ENCODE peak calls at places on chromosome 1, in five cellular contexts. E is dorsolateral prefrontal cortex, F is psoas muscle, V is BE2C, Z is AG10803. T is an unnamed sample.

GRCh38 chr1:238318294-238318908 is 427.7 kb upstream of the ZP4 start:
- DNase-seq in V (no peak), Z (no peak), F (no peak), E (no peak), T (no peak)

GRCh38 chr1:65059930-65060538 is 88.0 kb upstream of the AK4 start:
- DNase-seq in Z (peak; percentile 59), E (no peak), F (no peak), V (no peak), T (no peak)

GRCh38 chr1:47191940-47192457 is 2.2 kb upstream of the PDZK1IP1 start:
- DNase-seq in V (no peak), Z (no peak), E (no peak), F (peak; percentile 14), T (no peak)

GRCh38 chr1:233485385-233485784 is 128.5 kb upstream of the KCNK1 start:
- DNase-seq in V (no peak), F (no peak), E (no peak), Z (no peak), T (no peak)

GRCh38 chr1:117147856-117148588 is 26.5 kb upstream of the TRIM45 start:
- DNase-seq in E (no peak), V (no peak), F (no peak), Z (no peak), T (no peak)

GRCh38 chr1:10530281-10530740 is 55.6 kb downstream of the PEX14 start:
- DNase-seq in V (peak; percentile 61), E (no peak), Z (peak; percentile 29), F (no peak), T (no peak)

GRCh38 chr1:60922304-60922703 is 160.1 kb upstream of the NFIA start:
- DNase-seq in V (no peak), F (peak; percentile 65), E (peak; percentile 34), Z (peak; percentile 1), T (no peak)

GRCh38 chr1:184754479-184755225 is at the start of gene EDEM3:
- DNase-seq in V (peak; percentile 99), E (peak; percentile 100), F (peak; percentile 99), Z (peak; percentile 99), T (peak; percentile 93)

GRCh38 chr1:213996320-213997022 is 8.7 kb downstream of the PROX1 start:
- DNase-seq in E (no peak), Z (peak; percentile 1), V (no peak), F (peak; percentile 61), T (no peak)

GRCh38 chr1:219621047-219621786 is 8.3 kb upstream of the ZC3H11B start:
- DNase-seq in E (no peak), F (no peak), Z (no peak), V (no peak), T (no peak)

GRCh38 chr1:58649555-58649954 is 50.3 kb downstream of the MYSM1 start:
- DNase-seq in F (no peak), V (peak; percentile 33), Z (no peak), E (no peak), T (no peak)

GRCh38 chr1:24156542-24157260 is 13.8 kb upstream of the IL22RA1 start:
- DNase-seq in F (no peak), E (no peak), V (no peak), Z (no peak), T (no peak)

GRCh38 chr1:156006666-156007376 is 13.9 kb downstream of the SSR2 start:
- DNase-seq in Z (no peak), E (no peak), F (no peak), V (no peak), T (no peak)

GRCh38 chr1:25204797-25205441 is 27.4 kb downstream of the SYF2 start:
- DNase-seq in F (no peak), V (no peak), Z (peak; percentile 90), E (no peak), T (no peak)

GRCh38 chr1:152977614-152978013 is 6.3 kb upstream of the SPRR1A start:
- DNase-seq in F (no peak), V (no peak), Z (no peak), E (no peak), T (no peak)

GRCh38 chr1:6260961-6261614 is at the start of gene GPR153:
- DNase-seq in Z (peak; percentile 45), V (no peak), F (no peak), E (no peak), T (no peak)

GRCh38 chr1:246795094-246795671 is 71.0 kb downstream of the SCCPDH start:
- DNase-seq in E (no peak), V (no peak), Z (no peak), F (no peak), T (no peak)

GRCh38 chr1:244712669-244713068 is 59.7 kb downstream of the DESI2 start:
- DNase-seq in V (no peak), F (no peak), E (no peak), Z (no peak), T (no peak)

GRCh38 chr1:193115629-193116227 is 6.1 kb upstream of the CDC73 start:
- DNase-seq in Z (peak; percentile 98), V (no peak), E (no peak), F (no peak), T (peak; percentile 99)

GRCh38 chr1:184890539-184890973 is 83.8 kb downstream of the NIBAN1 start:
- DNase-seq in V (no peak), F (no peak), E (no peak), Z (peak; percentile 54), T (no peak)

GRCh38 chr1:32200226-32201010 is at the start of gene CCDC28B:
- DNase-seq in F (peak; percentile 84), Z (peak; percentile 70), V (peak; percentile 56), E (peak; percentile 74), T (no peak)

GRCh38 chr1:225919906-225920305 is 4.1 kb downstream of the PYCR2 start:
- DNase-seq in V (peak; percentile 84), E (peak; percentile 90), F (peak; percentile 79), Z (peak; percentile 87), T (peak; percentile 69)

GRCh38 chr1:18945401-18945849 is 11.1 kb downstream of the IFFO2 start:
- DNase-seq in Z (peak; percentile 57), E (no peak), F (peak; percentile 63), V (peak; percentile 21), T (no peak)
- H3K4me3 ChIP-seq in Z (no peak overlapping the region), E (no peak overlapping the region), F (no peak overlapping the region), V (no peak overlapping the region), T (no peak overlapping the region)

GRCh38 chr1:230646710-230647302 is 4.5 kb downstream of the COG2 start:
- DNase-seq in F (no peak), V (no peak), Z (no peak), E (no peak), T (no peak)

GRCh38 chr1:230642263-230642959 is at the start of gene COG2:
- DNase-seq in F (peak; percentile 97), E (peak; percentile 92), V (peak; percentile 97), Z (peak; percentile 93), T (peak; percentile 19)

GRCh38 chr1:230641900-230642262 is 400 bp upstream of the COG2 start:
- DNase-seq in Z (no peak), E (no peak), V (no peak), F (no peak), T (no peak)

GRCh38 chr1:230641346-230641745 is 935 bp upstream of the COG2 start:
- DNase-seq in V (no peak), E (no peak), Z (no peak), F (no peak), T (no peak)

DNA sequence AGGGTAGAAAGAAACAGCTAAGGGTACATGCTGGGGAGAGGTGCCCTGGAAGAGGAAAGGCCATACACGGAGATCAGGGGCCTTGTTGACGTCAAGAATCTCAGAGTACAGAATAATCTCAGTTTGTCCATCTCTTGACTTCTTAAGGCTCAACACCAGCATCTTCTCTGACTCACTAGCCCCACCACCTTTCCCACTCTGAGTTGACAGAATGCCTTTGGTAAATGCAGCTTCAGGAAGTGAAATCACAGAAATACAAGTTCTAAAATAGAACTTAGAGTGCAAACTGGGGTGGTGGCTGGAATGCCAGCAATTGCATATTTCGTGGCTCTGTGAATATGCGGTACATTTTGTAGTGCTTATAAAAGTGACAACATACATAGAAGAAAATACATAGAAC is 1.6 kb downstream of the COG2 start:
- DNase-seq in E (no peak), F (no peak), Z (peak; percentile 25), V (no peak), T (no peak)
- H3K4me3 ChIP-seq in E (peak overlapping the region; percentile 83), F (peak overlapping the region; percentile 90), Z (no peak overlapping the region), V (peak overlapping the region; percentile 3), T (no peak overlapping the region)

DNA sequence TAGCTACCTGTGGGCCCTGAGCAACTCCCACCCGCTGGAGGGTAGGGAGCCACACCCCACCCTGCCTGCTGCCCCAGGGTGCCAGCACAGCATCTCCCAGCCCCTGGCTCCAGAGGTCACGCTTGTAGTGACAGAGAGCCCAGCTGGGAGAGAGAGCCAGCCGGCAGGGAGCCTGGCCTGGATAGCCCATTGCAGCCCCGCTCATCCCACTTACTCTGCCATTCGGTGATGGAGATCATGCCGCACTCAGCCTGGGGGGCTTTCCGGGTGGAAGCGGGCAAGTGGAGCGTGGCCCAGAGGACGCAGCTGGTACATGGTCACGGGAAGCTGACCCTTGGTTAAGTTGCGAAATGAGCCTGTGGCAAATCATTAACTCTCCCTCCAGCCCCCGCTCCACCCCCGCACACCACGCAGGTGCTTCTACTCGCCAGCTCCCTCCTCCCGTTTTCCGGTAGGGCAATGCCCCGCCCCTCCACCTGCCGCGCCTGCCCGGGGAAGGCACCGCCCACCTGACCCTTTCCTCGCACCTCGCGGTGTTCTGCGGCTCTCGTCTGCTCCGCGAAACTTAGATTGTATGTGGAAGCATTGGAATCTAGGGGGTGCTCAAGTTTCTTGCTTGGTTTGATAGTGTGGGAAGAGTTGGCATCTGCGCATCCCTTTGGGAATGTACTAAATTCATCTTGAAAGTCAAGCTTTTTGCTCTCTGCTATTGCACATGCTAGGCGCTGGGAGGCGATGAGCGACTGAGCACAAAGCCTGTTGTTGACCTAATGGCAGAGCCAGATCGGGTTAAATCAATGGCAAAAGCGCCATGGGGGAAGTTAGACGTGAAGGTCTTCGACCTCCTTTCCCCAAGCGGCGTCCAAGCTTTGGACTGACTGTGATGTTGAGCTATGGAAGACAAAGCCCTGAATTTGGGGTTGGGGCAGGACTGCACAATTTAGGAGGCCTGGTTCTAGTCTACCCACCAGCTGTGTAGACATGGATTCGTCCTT is at the start of gene GOLT1A:
- DNase-seq in F (peak; percentile 82), E (peak; percentile 80), Z (peak; percentile 84), V (peak; percentile 75), T (peak; percentile 79)
- H3K4me3 ChIP-seq in F (peak within 1 kb of the TSS; percentile 38), E (peak within 1 kb of the TSS; percentile 33), Z (no peak within 1 kb of the TSS), V (peak within 1 kb of the TSS; percentile 44), T (peak within 1 kb of the TSS; percentile 50)

GRCh38 chr1:12168451-12169160 is 1.8 kb downstream of the TNFRSF1B start:
- DNase-seq in F (no peak), E (no peak), V (no peak), Z (no peak), T (no peak)
- H3K4me3 ChIP-seq in F (peak overlapping the region; percentile 74), E (peak overlapping the region; percentile 13), V (no peak overlapping the region), Z (peak overlapping the region; percentile 62), T (no peak overlapping the region)

DNA sequence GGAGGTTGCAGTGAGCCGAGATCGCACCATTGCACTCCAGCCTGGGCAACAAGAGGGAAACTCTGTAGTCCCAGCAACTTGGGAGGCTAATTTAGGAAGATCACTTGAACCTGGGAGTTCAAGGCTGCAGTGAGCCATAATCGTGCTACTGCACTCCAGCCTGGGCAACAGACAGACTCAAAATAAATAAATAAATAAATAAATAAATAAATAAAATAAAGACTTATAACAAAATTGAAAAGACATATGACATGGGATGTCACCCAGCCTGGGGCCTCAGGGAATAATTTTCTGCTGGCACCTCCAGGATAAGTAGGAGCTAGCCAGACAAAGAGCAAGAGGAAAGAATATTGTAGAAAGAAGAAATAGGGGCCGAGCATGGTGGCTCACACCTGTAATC is 77.9 kb upstream of the PUM1 start:
- DNase-seq in F (no peak), E (no peak), Z (no peak), V (no peak), T (no peak)
- H3K4me3 ChIP-seq in F (no peak overlapping the region), E (no peak overlapping the region), Z (no peak overlapping the region), V (no peak overlapping the region), T (no peak overlapping the region)

T was measured in epithelial cell of proximal tubule.